ENCODE peak calls at places on chromosomes 11 and 22, in five cellular contexts. O, M, G, S and R are unnamed samples.

GRCh38 chr11:74443071-74443864 is 24.1 kb downstream of the KCNE3 start:
- DNase-seq in G (no peak), M (no peak), O (no peak), S (peak), R (no peak)

GRCh38 chr11:1943977-1944376 is 3.2 kb upstream of the MRPL23 start:
- DNase-seq in O (no peak), S (no peak), G (peak), M (no peak), R (no peak)

GRCh38 chr22:45818130-45819085 is 146.8 kb downstream of the ATXN10 start:
- DNase-seq in G (no peak), S (no peak), O (no peak), M (no peak), R (no peak)

GRCh38 chr11:34650528-34650927 is 29.6 kb downstream of the EHF start:
- DNase-seq in O (no peak), M (no peak), G (no peak), S (peak), R (no peak)

GRCh38 chr11:131370090-131370751 is at the start of gene NTM:
- DNase-seq in O (no peak), M (no peak), S (peak), G (peak), R (no peak)

GRCh38 chr11:18727499-18728236 is 1.7 kb upstream of the IGSF22 start:
- DNase-seq in S (no peak), G (peak), O (peak), M (no peak), R (no peak)

GRCh38 chr22:45280583-45280972 is 4.2 kb upstream of the UPK3A start:
- DNase-seq in S (no peak), O (no peak), M (no peak), G (no peak), R (no peak)

GRCh38 chr11:75639752-75640151 is 29.1 kb downstream of the MAP6 start:
- DNase-seq in O (no peak), G (peak), M (peak), S (no peak), R (no peak)

GRCh38 chr11:95593101-95593500 is 196.5 kb downstream of the FAM76B start:
- DNase-seq in G (no peak), S (no peak), O (no peak), M (no peak), R (no peak)

GRCh38 chr11:27447288-27447914 is 25.2 kb downstream of the LGR4 start:
- DNase-seq in G (no peak), M (no peak), S (no peak), O (no peak), R (no peak)

GRCh38 chr22:31363885-31364284 is 17.7 kb upstream of the PATZ1 start:
- DNase-seq in O (no peak), S (no peak), G (no peak), M (no peak), R (no peak)

GRCh38 chr11:15575409-15575808 is 460.7 kb downstream of the INSC start:
- DNase-seq in O (no peak), S (no peak), M (no peak), G (no peak), R (no peak)

GRCh38 chr22:31286360-31287255 is 5.7 kb downstream of the PIK3IP1 start:
- DNase-seq in S (no peak), G (no peak), M (no peak), O (no peak), R (no peak)

GRCh38 chr11:123473941-123474668 is 44.0 kb downstream of the GRAMD1B start:
- DNase-seq in M (no peak), G (no peak), S (no peak), O (no peak), R (peak)

GRCh38 chr22:48687606-48688005 is 1140.1 kb downstream of the BRD1 start:
- DNase-seq in S (no peak), O (no peak), M (no peak), G (no peak), R (no peak)

GRCh38 chr11:59173964-59174663 is 2.2 kb downstream of the DTX4 start:
- DNase-seq in G (no peak), O (peak), M (no peak), S (no peak), R (no peak)

GRCh38 chr11:62273789-62274275 is 3.9 kb downstream of the SCGB2A2 start:
- DNase-seq in M (no peak), G (no peak), O (peak), S (no peak), R (no peak)

GRCh38 chr11:82797595-82797971 is 63.9 kb upstream of the FAM181B start:
- DNase-seq in G (no peak), M (no peak), S (no peak), O (no peak), R (no peak)

GRCh38 chr11:85844439-85845051 is 10.6 kb upstream of the CCDC83 start:
- DNase-seq in M (no peak), G (no peak), S (no peak), O (no peak), R (no peak)

GRCh38 chr11:110290591-110291334 is 5.7 kb downstream of the RDX start:
- DNase-seq in M (no peak), S (no peak), O (no peak), G (no peak), R (no peak)

GRCh38 chr11:58579192-58580129 is 598 bp downstream of the ZFP91 start:
- DNase-seq in M (peak), G (peak), S (peak), O (peak), R (peak)

GRCh38 chr22:43854151-43854785 is 8.0 kb downstream of the SULT4A1 start:
- DNase-seq in M (no peak), G (no peak), O (peak), S (no peak), R (no peak)

GRCh38 chr22:36156515-36157419 is 3.8 kb downstream of the APOL3 start:
- DNase-seq in G (no peak), M (no peak), S (peak), O (peak), R (peak)

GRCh38 chr11:100753144-100753543 is 66.1 kb downstream of the ARHGAP42 start:
- DNase-seq in M (no peak), O (peak), S (no peak), G (no peak), R (no peak)

GRCh38 chr22:30208631-30209603 is 37.6 kb downstream of the LIF start:
- DNase-seq in G (no peak), M (no peak), S (no peak), O (no peak), R (peak)

GRCh38 chr11:71250512-71251158 is 1.7 kb downstream of the SHANK2 start:
- DNase-seq in S (no peak), O (peak), G (no peak), M (no peak), R (no peak)

GRCh38 chr11:107851704-107852315 is 6.8 kb downstream of the SLC35F2 start:
- DNase-seq in O (no peak), M (no peak), G (no peak), S (no peak), R (no peak)

GRCh38 chr11:39990413-39990812 is 1469.0 kb downstream of the LRRC4C start:
- DNase-seq in O (no peak), S (no peak), G (no peak), M (no peak), R (no peak)

GRCh38 chr11:126640186-126640585 is 284.7 kb downstream of the ST3GAL4 start:
- DNase-seq in G (no peak), M (no peak), O (no peak), S (no peak), R (no peak)

GRCh38 chr11:1854132-1854948 is 1.5 kb downstream of the LSP1 start:
- DNase-seq in O (no peak), S (no peak), G (no peak), M (no peak), R (no peak)